ENCODE peak calls at places on chromosomes 5 and 9, in eight cellular contexts. One of them, this sample, is unnamed. For H3K27me3, the result is how much of the 10 kb centered on the place peaks cover.

GRCh38 chr9:69894720-69895119 is 74.1 kb downstream of the CFAP95 start:
- DNase-seq in hepatocyte: no peak
- DNase-seq in GM23248: peak
- DNase-seq in MM.1S: no peak
- DNase-seq in GM23338: no peak
- DNase-seq in HCT116: no peak
- DNase-seq in PC-3: no peak
- DNase-seq in SK-N-SH: no peak
- DNase-seq in this sample: no peak

GRCh38 chr5:72379936-72380335 is 59.8 kb downstream of the PTCD2 start:
- DNase-seq in hepatocyte: no peak
- DNase-seq in GM23248: peak
- DNase-seq in MM.1S: no peak
- DNase-seq in GM23338: no peak
- DNase-seq in HCT116: no peak
- DNase-seq in PC-3: peak
- DNase-seq in SK-N-SH: no peak
- DNase-seq in this sample: no peak

GRCh38 chr5:53482717-53483638 is 2.5 kb downstream of the FST start:
- DNase-seq in hepatocyte: peak
- DNase-seq in GM23248: peak
- DNase-seq in MM.1S: peak
- DNase-seq in GM23338: peak
- DNase-seq in HCT116: no peak
- DNase-seq in PC-3: no peak
- DNase-seq in SK-N-SH: peak
- DNase-seq in this sample: peak

GRCh38 chr5:56111404-56111781 is 116.6 kb upstream of the IL6ST start:
- DNase-seq in hepatocyte: no peak
- DNase-seq in GM23248: no peak
- DNase-seq in MM.1S: no peak
- DNase-seq in GM23338: no peak
- DNase-seq in HCT116: no peak
- DNase-seq in PC-3: no peak
- DNase-seq in SK-N-SH: no peak
- DNase-seq in this sample: no peak

GRCh38 chr5:180194410-180195345 is 14.3 kb downstream of the RASGEF1C start:
- DNase-seq in hepatocyte: no peak
- DNase-seq in GM23248: no peak
- DNase-seq in MM.1S: no peak
- DNase-seq in GM23338: no peak
- DNase-seq in HCT116: no peak
- DNase-seq in PC-3: no peak
- DNase-seq in SK-N-SH: no peak
- DNase-seq in this sample: no peak

GRCh38 chr5:79333852-79334557 is 98.1 kb downstream of the JMY start:
- DNase-seq in hepatocyte: no peak
- DNase-seq in GM23248: no peak
- DNase-seq in MM.1S: no peak
- DNase-seq in GM23338: peak
- DNase-seq in HCT116: no peak
- DNase-seq in PC-3: no peak
- DNase-seq in SK-N-SH: peak
- DNase-seq in this sample: peak

GRCh38 chr5:5419291-5420210 is 2.9 kb upstream of the ICE1 start:
- DNase-seq in hepatocyte: peak
- DNase-seq in GM23248: peak
- DNase-seq in MM.1S: no peak
- DNase-seq in GM23338: peak
- DNase-seq in HCT116: peak
- DNase-seq in PC-3: peak
- DNase-seq in SK-N-SH: peak
- DNase-seq in this sample: peak

GRCh38 chr9:20242767-20243166 is 379.5 kb downstream of the MLLT3 start:
- DNase-seq in hepatocyte: no peak
- DNase-seq in GM23248: no peak
- DNase-seq in MM.1S: peak
- DNase-seq in GM23338: peak
- DNase-seq in HCT116: no peak
- DNase-seq in PC-3: no peak
- DNase-seq in SK-N-SH: no peak
- DNase-seq in this sample: no peak

GRCh38 chr9:114386886-114387677 is 700 bp downstream of the AKNA start:
- DNase-seq in hepatocyte: peak
- DNase-seq in GM23248: peak
- DNase-seq in MM.1S: peak
- DNase-seq in GM23338: no peak
- DNase-seq in HCT116: no peak
- DNase-seq in PC-3: no peak
- DNase-seq in SK-N-SH: no peak
- DNase-seq in this sample: no peak

GRCh38 chr9:130444565-130445221 is at the start of gene ASS1:
- DNase-seq in hepatocyte: peak
- DNase-seq in GM23248: peak
- DNase-seq in MM.1S: peak
- DNase-seq in GM23338: peak
- DNase-seq in HCT116: no peak
- DNase-seq in PC-3: peak
- DNase-seq in SK-N-SH: no peak
- DNase-seq in this sample: peak

GRCh38 chr5:133806847-133807246 is 161.6 kb downstream of the C5orf15 start:
- DNase-seq in hepatocyte: no peak
- DNase-seq in GM23248: no peak
- DNase-seq in MM.1S: no peak
- DNase-seq in GM23338: peak
- DNase-seq in HCT116: no peak
- DNase-seq in PC-3: no peak
- DNase-seq in SK-N-SH: no peak
- DNase-seq in this sample: no peak

GRCh38 chr5:460413-460700 is 17.4 kb downstream of the EXOC3 start:
- DNase-seq in hepatocyte: no peak
- DNase-seq in GM23248: no peak
- DNase-seq in MM.1S: no peak
- DNase-seq in GM23338: no peak
- DNase-seq in HCT116: no peak
- DNase-seq in PC-3: no peak
- DNase-seq in SK-N-SH: no peak
- DNase-seq in this sample: no peak

GRCh38 chr5:457195-457961 is 14.4 kb downstream of the EXOC3 start:
- DNase-seq in hepatocyte: no peak
- DNase-seq in GM23248: no peak
- DNase-seq in MM.1S: no peak
- DNase-seq in GM23338: no peak
- DNase-seq in HCT116: no peak
- DNase-seq in PC-3: no peak
- DNase-seq in SK-N-SH: no peak
- DNase-seq in this sample: no peak

GRCh38 chr5:456351-457194 is 13.6 kb downstream of the EXOC3 start:
- DNase-seq in hepatocyte: no peak
- DNase-seq in GM23248: no peak
- DNase-seq in MM.1S: no peak
- DNase-seq in GM23338: no peak
- DNase-seq in HCT116: no peak
- DNase-seq in PC-3: no peak
- DNase-seq in SK-N-SH: no peak
- DNase-seq in this sample: no peak

GRCh38 chr5:459562-460412 is 16.8 kb downstream of the EXOC3 start:
- DNase-seq in hepatocyte: no peak
- DNase-seq in GM23248: no peak
- DNase-seq in MM.1S: no peak
- DNase-seq in GM23338: no peak
- DNase-seq in HCT116: no peak
- DNase-seq in PC-3: no peak
- DNase-seq in SK-N-SH: no peak
- DNase-seq in this sample: no peak

GRCh38 chr5:458547-459353 is 15.8 kb downstream of the EXOC3 start:
- DNase-seq in hepatocyte: peak
- DNase-seq in GM23248: peak
- DNase-seq in MM.1S: no peak
- DNase-seq in GM23338: no peak
- DNase-seq in HCT116: no peak
- DNase-seq in PC-3: peak
- DNase-seq in SK-N-SH: no peak
- DNase-seq in this sample: no peak
- TF ChIP-seq EZH2phosphoT487 in hepatocyte: no peak
- TF ChIP-seq EZH2phosphoT487 in GM23248: no peak
- TF ChIP-seq EZH2phosphoT487 in MM.1S: no peak
- TF ChIP-seq EZH2phosphoT487 in GM23338: no peak
- TF ChIP-seq EZH2phosphoT487 in HCT116: no peak
- TF ChIP-seq EZH2phosphoT487 in PC-3: peak
- TF ChIP-seq EZH2phosphoT487 in SK-N-SH: no peak
- TF ChIP-seq EZH2phosphoT487 in this sample: no peak

GRCh38 chr9:36537861-36538260 is 34.8 kb upstream of the MELK start:
- DNase-seq in hepatocyte: no peak
- DNase-seq in GM23248: no peak
- DNase-seq in MM.1S: no peak
- DNase-seq in GM23338: no peak
- DNase-seq in HCT116: no peak
- DNase-seq in PC-3: no peak
- DNase-seq in SK-N-SH: no peak
- DNase-seq in this sample: no peak

GRCh38 chr9:36543916-36544315 is 28.8 kb upstream of the MELK start:
- DNase-seq in hepatocyte: peak
- DNase-seq in GM23248: peak
- DNase-seq in MM.1S: no peak
- DNase-seq in GM23338: no peak
- DNase-seq in HCT116: no peak
- DNase-seq in PC-3: no peak
- DNase-seq in SK-N-SH: no peak
- DNase-seq in this sample: no peak

GRCh38 chr9:36542355-36542754 is 30.3 kb upstream of the MELK start:
- DNase-seq in hepatocyte: no peak
- DNase-seq in GM23248: no peak
- DNase-seq in MM.1S: no peak
- DNase-seq in GM23338: peak
- DNase-seq in HCT116: no peak
- DNase-seq in PC-3: no peak
- DNase-seq in SK-N-SH: no peak
- DNase-seq in this sample: peak
- H3K27me3 ChIP-seq in hepatocyte: under half
- H3K27me3 ChIP-seq in GM23248: under half
- H3K27me3 ChIP-seq in MM.1S: under half
- H3K27me3 ChIP-seq in GM23338: under half
- H3K27me3 ChIP-seq in HCT116: under half
- H3K27me3 ChIP-seq in PC-3: under half
- H3K27me3 ChIP-seq in SK-N-SH: under half
- H3K27me3 ChIP-seq in this sample: under half

GRCh38 chr5:54514269-54514668 is 3.3 kb upstream of the SNX18 start:
- DNase-seq in hepatocyte: no peak
- DNase-seq in GM23248: peak
- DNase-seq in MM.1S: peak
- DNase-seq in GM23338: peak
- DNase-seq in HCT116: peak
- DNase-seq in PC-3: no peak
- DNase-seq in SK-N-SH: no peak
- DNase-seq in this sample: peak
- TF ChIP-seq EZH2phosphoT487 in hepatocyte: no peak
- TF ChIP-seq EZH2phosphoT487 in GM23248: no peak
- TF ChIP-seq EZH2phosphoT487 in MM.1S: no peak
- TF ChIP-seq EZH2phosphoT487 in GM23338: no peak
- TF ChIP-seq EZH2phosphoT487 in HCT116: no peak
- TF ChIP-seq EZH2phosphoT487 in PC-3: no peak
- TF ChIP-seq EZH2phosphoT487 in SK-N-SH: no peak
- TF ChIP-seq EZH2phosphoT487 in this sample: no peak

GRCh38 chr5:154587123-154587725 is 109.2 kb upstream of the HAND1 start:
- DNase-seq in hepatocyte: no peak
- DNase-seq in GM23248: no peak
- DNase-seq in MM.1S: no peak
- DNase-seq in GM23338: no peak
- DNase-seq in HCT116: no peak
- DNase-seq in PC-3: no peak
- DNase-seq in SK-N-SH: no peak
- DNase-seq in this sample: no peak
- H3K27me3 ChIP-seq in hepatocyte: under half
- H3K27me3 ChIP-seq in GM23248: under half
- H3K27me3 ChIP-seq in MM.1S: under half
- H3K27me3 ChIP-seq in GM23338: under half
- H3K27me3 ChIP-seq in HCT116: under half
- H3K27me3 ChIP-seq in PC-3: under half
- H3K27me3 ChIP-seq in SK-N-SH: under half
- H3K27me3 ChIP-seq in this sample: under half

GRCh38 chr9:99118782-99119466 is 14.0 kb downstream of the TGFBR1 start:
- DNase-seq in hepatocyte: no peak
- DNase-seq in GM23248: no peak
- DNase-seq in MM.1S: peak
- DNase-seq in GM23338: no peak
- DNase-seq in HCT116: no peak
- DNase-seq in PC-3: no peak
- DNase-seq in SK-N-SH: no peak
- DNase-seq in this sample: no peak
- TF ChIP-seq EZH2phosphoT487 in hepatocyte: no peak
- TF ChIP-seq EZH2phosphoT487 in GM23248: no peak
- TF ChIP-seq EZH2phosphoT487 in MM.1S: no peak
- TF ChIP-seq EZH2phosphoT487 in GM23338: no peak
- TF ChIP-seq EZH2phosphoT487 in HCT116: no peak
- TF ChIP-seq EZH2phosphoT487 in PC-3: no peak
- TF ChIP-seq EZH2phosphoT487 in SK-N-SH: no peak
- TF ChIP-seq EZH2phosphoT487 in this sample: no peak

DNA sequence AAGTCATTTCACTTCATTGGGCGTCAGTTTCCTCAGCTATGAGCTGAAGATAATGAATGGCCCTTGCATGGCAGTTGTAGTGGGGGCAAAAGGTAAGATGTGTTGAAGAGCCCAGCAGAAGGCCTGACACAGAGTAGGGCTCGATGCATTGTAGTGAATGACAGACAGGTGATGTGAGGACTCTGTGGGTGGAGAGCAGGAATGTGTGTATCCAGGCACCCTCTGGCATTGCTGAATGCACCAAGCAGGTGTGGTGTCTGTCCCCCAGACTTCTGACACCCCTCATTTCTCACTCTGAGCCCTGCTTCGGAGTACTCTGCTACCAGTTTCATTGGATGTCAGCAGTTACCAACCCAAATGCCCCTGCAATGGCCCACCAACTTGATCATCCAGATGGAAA is 22.4 kb downstream of the LHX2 start:
- DNase-seq in hepatocyte: no peak
- DNase-seq in GM23248: no peak
- DNase-seq in MM.1S: no peak
- DNase-seq in GM23338: no peak
- DNase-seq in HCT116: no peak
- DNase-seq in PC-3: no peak
- DNase-seq in SK-N-SH: no peak
- DNase-seq in this sample: no peak
- H3K27me3 ChIP-seq in hepatocyte: half or more
- H3K27me3 ChIP-seq in GM23248: under half
- H3K27me3 ChIP-seq in MM.1S: under half
- H3K27me3 ChIP-seq in GM23338: under half
- H3K27me3 ChIP-seq in HCT116: under half
- H3K27me3 ChIP-seq in PC-3: under half
- H3K27me3 ChIP-seq in SK-N-SH: half or more
- H3K27me3 ChIP-seq in this sample: half or more

This sample was measured in neural progenitor cell.